ENCODE peak calls at places on chromosomes 4 and X, in four cellular contexts. One of them, this sample, is unnamed.

GRCh38 chrX:104877504-104877903 is 311.5 kb downstream of the IL1RAPL2 start:
- DNase-seq in GM12878: no peak
- DNase-seq in SK-N-SH: no peak
- DNase-seq in H1: no peak
- DNase-seq in this sample: no peak

GRCh38 chr4:121256887-121257426 is 92.8 kb upstream of the TNIP3 start:
- DNase-seq in GM12878: no peak
- DNase-seq in SK-N-SH: no peak
- DNase-seq in H1: no peak
- DNase-seq in this sample: no peak

GRCh38 chrX:69126642-69127041 is 38.6 kb downstream of the PJA1 start:
- DNase-seq in GM12878: no peak
- DNase-seq in SK-N-SH: no peak
- DNase-seq in H1: no peak
- DNase-seq in this sample: no peak

GRCh38 chr4:151532001-151532708 is 123.2 kb downstream of the FHIP1A start:
- DNase-seq in GM12878: no peak
- DNase-seq in SK-N-SH: no peak
- DNase-seq in H1: no peak
- DNase-seq in this sample: no peak

GRCh38 chr4:135508006-135508714 is 1306.6 kb upstream of the PABPC4L start:
- DNase-seq in GM12878: no peak
- DNase-seq in SK-N-SH: no peak
- DNase-seq in H1: no peak
- DNase-seq in this sample: no peak

GRCh38 chr4:38821739-38822138 is 17.1 kb upstream of the TLR1 start:
- DNase-seq in GM12878: no peak
- DNase-seq in SK-N-SH: no peak
- DNase-seq in H1: no peak
- DNase-seq in this sample: no peak

GRCh38 chrX:29787666-29788065 is 427.7 kb upstream of the MAGEB2 start:
- DNase-seq in GM12878: no peak
- DNase-seq in SK-N-SH: no peak
- DNase-seq in H1: no peak
- DNase-seq in this sample: no peak

GRCh38 chr4:38132140-38132673 is 172.0 kb downstream of the PTTG2 start:
- DNase-seq in GM12878: peak
- DNase-seq in SK-N-SH: peak
- DNase-seq in H1: no peak
- DNase-seq in this sample: no peak

GRCh38 chr4:1359976-1360375 is 13.0 kb downstream of the UVSSA start:
- DNase-seq in GM12878: no peak
- DNase-seq in SK-N-SH: no peak
- DNase-seq in H1: no peak
- DNase-seq in this sample: no peak

GRCh38 chrX:118226060-118226428 is 109.4 kb upstream of the KLHL13 start:
- DNase-seq in GM12878: peak
- DNase-seq in SK-N-SH: peak
- DNase-seq in H1: no peak
- DNase-seq in this sample: peak

GRCh38 chr4:20509315-20509714 is 190.9 kb upstream of the PACRGL start:
- DNase-seq in GM12878: no peak
- DNase-seq in SK-N-SH: no peak
- DNase-seq in H1: no peak
- DNase-seq in this sample: no peak

GRCh38 chr4:109943745-109944144 is 31.1 kb downstream of the EGF start:
- DNase-seq in GM12878: no peak
- DNase-seq in SK-N-SH: no peak
- DNase-seq in H1: no peak
- DNase-seq in this sample: no peak

GRCh38 chr4:152032722-152033131 is 271.9 kb upstream of the GATB start:
- DNase-seq in GM12878: no peak
- DNase-seq in SK-N-SH: no peak
- DNase-seq in H1: no peak
- DNase-seq in this sample: no peak

GRCh38 chr4:143384381-143384994 is 47.8 kb downstream of the GAB1 start:
- DNase-seq in GM12878: no peak
- DNase-seq in SK-N-SH: no peak
- DNase-seq in H1: no peak
- DNase-seq in this sample: no peak

GRCh38 chr4:25770844-25771243 is 91.9 kb downstream of the SEL1L3 start:
- DNase-seq in GM12878: no peak
- DNase-seq in SK-N-SH: no peak
- DNase-seq in H1: no peak
- DNase-seq in this sample: no peak

GRCh38 chr4:186483656-186484055 is 71.7 kb downstream of the MTNR1A start:
- DNase-seq in GM12878: no peak
- DNase-seq in SK-N-SH: no peak
- DNase-seq in H1: no peak
- DNase-seq in this sample: no peak

GRCh38 chrX:12709047-12709446 is 82.2 kb upstream of the PRPS2 start:
- DNase-seq in GM12878: no peak
- DNase-seq in SK-N-SH: no peak
- DNase-seq in H1: no peak
- DNase-seq in this sample: no peak

GRCh38 chrX:23803931-23804381 is 21.0 kb downstream of the SAT1 start:
- DNase-seq in GM12878: no peak
- DNase-seq in SK-N-SH: no peak
- DNase-seq in H1: no peak
- DNase-seq in this sample: peak

GRCh38 chr4:109025471-109026076 is 262.7 kb upstream of the ETNPPL start:
- DNase-seq in GM12878: no peak
- DNase-seq in SK-N-SH: no peak
- DNase-seq in H1: no peak
- DNase-seq in this sample: no peak

GRCh38 chr4:173088144-173088543 is 80.5 kb upstream of the GALNT7 start:
- DNase-seq in GM12878: no peak
- DNase-seq in SK-N-SH: no peak
- DNase-seq in H1: no peak
- DNase-seq in this sample: no peak

GRCh38 chr4:111681751-111682150 is 463.5 kb upstream of the FAM241A start:
- DNase-seq in GM12878: no peak
- DNase-seq in SK-N-SH: no peak
- DNase-seq in H1: no peak
- DNase-seq in this sample: no peak

GRCh38 chr4:106329027-106329618 is 12.8 kb downstream of the AIMP1 start:
- DNase-seq in GM12878: no peak
- DNase-seq in SK-N-SH: peak
- DNase-seq in H1: no peak
- DNase-seq in this sample: peak

GRCh38 chrX:45134303-45134702 is 66.4 kb downstream of the DIPK2B start:
- DNase-seq in GM12878: no peak
- DNase-seq in SK-N-SH: no peak
- DNase-seq in H1: no peak
- DNase-seq in this sample: peak

GRCh38 chrX:56800801-56801200 is 71.8 kb downstream of the NBDY start:
- DNase-seq in GM12878: no peak
- DNase-seq in SK-N-SH: peak
- DNase-seq in H1: no peak
- DNase-seq in this sample: no peak

GRCh38 chr4:137819964-137820383 is 287.7 kb upstream of the PCDH18 start:
- DNase-seq in GM12878: peak
- DNase-seq in SK-N-SH: peak
- DNase-seq in H1: peak
- DNase-seq in this sample: peak

GRCh38 chr4:58808817-58809216 is 1698.6 kb upstream of the IGFBP7 start:
- DNase-seq in GM12878: no peak
- DNase-seq in SK-N-SH: no peak
- DNase-seq in H1: no peak
- DNase-seq in this sample: no peak

GRCh38 chr4:17702666-17703065 is 78.8 kb downstream of the FAM184B start:
- DNase-seq in GM12878: no peak
- DNase-seq in SK-N-SH: no peak
- DNase-seq in H1: no peak
- DNase-seq in this sample: no peak

GRCh38 chr4:163565228-163566040 is 70.9 kb downstream of the TMA16 start:
- DNase-seq in GM12878: no peak
- DNase-seq in SK-N-SH: no peak
- DNase-seq in H1: no peak
- DNase-seq in this sample: no peak

GRCh38 chr4:93573285-93573684 is 255.3 kb upstream of the ATOH1 start:
- DNase-seq in GM12878: no peak
- DNase-seq in SK-N-SH: no peak
- DNase-seq in H1: no peak
- DNase-seq in this sample: no peak

DNA sequence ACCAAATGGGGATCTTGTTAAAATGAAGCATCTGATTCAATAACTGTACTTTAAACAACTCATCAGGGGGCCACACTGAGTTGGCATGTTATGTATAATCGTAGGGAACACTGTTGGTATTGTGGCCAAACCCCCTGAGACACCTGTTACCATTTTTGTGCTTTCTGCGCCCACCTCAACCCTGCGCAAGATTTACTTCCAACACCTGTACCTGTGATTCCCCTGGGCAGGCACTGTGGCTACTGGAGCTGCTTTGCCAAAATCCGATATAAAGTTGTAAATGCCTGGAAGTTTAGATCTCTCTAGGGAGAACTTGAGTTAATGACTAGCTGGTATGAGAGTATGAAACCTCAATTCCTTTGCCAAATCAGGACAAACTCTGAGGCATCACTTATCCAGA is 259.8 kb upstream of the ATOH1 start:
- DNase-seq in GM12878: no peak
- DNase-seq in SK-N-SH: no peak
- DNase-seq in H1: no peak
- DNase-seq in this sample: no peak
- TF ChIP-seq TCF12 in GM12878: no peak
- TF ChIP-seq TCF12 in SK-N-SH: no peak
- TF ChIP-seq TCF12 in H1: no peak
- TF ChIP-seq TCF12 in this sample: no peak

DNA sequence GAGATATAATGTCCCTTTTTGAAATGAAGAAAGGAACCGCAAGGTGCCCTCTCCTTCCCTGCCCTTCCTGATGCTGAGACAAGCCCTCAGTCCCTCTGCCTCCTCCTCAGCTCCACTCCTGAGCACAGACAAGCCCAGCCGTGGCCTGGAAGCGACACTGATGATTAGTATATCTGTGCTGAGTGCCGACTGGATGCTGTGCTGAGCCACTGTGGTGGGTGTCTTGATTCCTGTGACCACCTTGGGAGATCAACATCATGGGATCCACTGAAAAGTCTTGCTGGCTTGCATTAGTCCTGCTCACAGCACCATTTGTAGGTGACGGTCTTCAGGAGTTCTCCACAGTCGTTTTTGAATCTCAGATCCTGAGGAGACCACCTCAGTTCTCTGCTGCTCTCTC is 59.5 kb upstream of the HGFAC start:
- DNase-seq in GM12878: no peak
- DNase-seq in SK-N-SH: no peak
- DNase-seq in H1: no peak
- DNase-seq in this sample: no peak
- TF ChIP-seq JUND in GM12878: no peak
- TF ChIP-seq JUND in SK-N-SH: no peak
- TF ChIP-seq JUND in H1: no peak
- TF ChIP-seq JUND in this sample: no peak

GRCh38 chrX:136731207-136731782 is 49.4 kb downstream of the ARHGEF6 start:
- DNase-seq in GM12878: no peak
- DNase-seq in SK-N-SH: no peak
- DNase-seq in H1: no peak
- DNase-seq in this sample: no peak
- TF ChIP-seq CTCF in GM12878: no peak
- TF ChIP-seq CTCF in SK-N-SH: no peak
- TF ChIP-seq CTCF in H1: no peak
- TF ChIP-seq CTCF in this sample: no peak

DNA sequence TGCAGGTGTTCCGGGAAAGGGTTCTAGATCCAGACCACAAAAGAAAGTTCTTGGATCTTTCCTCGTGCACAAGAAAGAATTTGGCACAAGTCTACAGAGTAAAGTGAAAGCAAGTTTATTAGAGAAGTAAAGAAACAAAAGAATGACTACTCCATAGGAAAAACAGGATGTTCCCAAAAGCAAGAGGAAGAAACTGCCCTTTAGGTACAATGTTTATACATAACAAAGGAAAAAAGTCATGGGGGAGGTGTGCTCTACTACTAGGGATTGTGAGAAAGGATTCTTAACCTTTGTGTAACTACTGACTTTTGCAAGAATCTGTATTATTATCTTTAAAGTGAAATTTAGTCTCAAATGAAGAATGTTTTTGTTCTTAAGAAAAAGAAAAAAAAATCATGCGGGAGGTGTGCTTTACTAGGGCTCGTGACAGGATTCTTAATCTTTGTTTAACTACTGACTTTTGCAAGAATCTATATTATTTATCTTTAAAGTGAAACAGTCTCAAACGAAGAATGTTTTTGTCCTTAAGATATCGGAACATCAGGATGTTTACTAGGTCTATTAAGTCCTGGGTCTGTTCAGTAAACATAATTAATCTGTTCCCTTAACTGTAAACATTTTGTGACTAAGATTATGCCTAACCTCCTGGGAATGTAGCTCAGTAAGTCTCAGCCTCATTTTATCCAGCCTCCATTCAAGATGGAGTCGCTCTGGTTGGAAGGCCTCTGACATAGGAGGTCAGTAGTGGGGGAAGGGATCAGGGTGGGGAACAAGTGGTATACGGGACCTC is 110.4 kb upstream of the BEND4 start:
- DNase-seq in GM12878: no peak
- DNase-seq in SK-N-SH: no peak
- DNase-seq in H1: no peak
- DNase-seq in this sample: no peak
- TF ChIP-seq TCF12 in GM12878: no peak
- TF ChIP-seq TCF12 in SK-N-SH: no peak
- TF ChIP-seq TCF12 in H1: no peak
- TF ChIP-seq TCF12 in this sample: no peak

GRCh38 chrX:54492340-54492739 is 3.7 kb downstream of the FGD1 start:
- DNase-seq in GM12878: no peak
- DNase-seq in SK-N-SH: no peak
- DNase-seq in H1: no peak
- DNase-seq in this sample: no peak
- TF ChIP-seq JUND in GM12878: no peak
- TF ChIP-seq JUND in SK-N-SH: no peak
- TF ChIP-seq JUND in H1: no peak
- TF ChIP-seq JUND in this sample: no peak

GRCh38 chr4:130753926-130754325 is 1658.0 kb downstream of the C4orf33 start:
- DNase-seq in GM12878: no peak
- DNase-seq in SK-N-SH: no peak
- DNase-seq in H1: no peak
- DNase-seq in this sample: no peak
- TF ChIP-seq CTCF in GM12878: no peak
- TF ChIP-seq CTCF in SK-N-SH: no peak
- TF ChIP-seq CTCF in H1: no peak
- TF ChIP-seq CTCF in this sample: no peak

GRCh38 chr4:64465263-64465662 is 56.0 kb upstream of the TECRL start:
- DNase-seq in GM12878: no peak
- DNase-seq in SK-N-SH: no peak
- DNase-seq in H1: no peak
- DNase-seq in this sample: no peak

GRCh38 chr4:64464581-64464980 is 55.3 kb upstream of the TECRL start:
- DNase-seq in GM12878: no peak
- DNase-seq in SK-N-SH: no peak
- DNase-seq in H1: no peak
- DNase-seq in this sample: no peak
- TF ChIP-seq TCF12 in GM12878: no peak
- TF ChIP-seq TCF12 in SK-N-SH: no peak
- TF ChIP-seq TCF12 in H1: no peak
- TF ChIP-seq TCF12 in this sample: no peak